ENCODE peak calls at places on chromosome 10, in nine cellular contexts. M, Y, B, G, C, V, U, E and D are unnamed samples.

GRCh38 chr10:128210215-128211063 is 84.2 kb upstream of the MKI67 start:
- DNase-seq in M (peak), Y (peak), B (no peak), G (peak), C (peak), V (no peak), U (peak), E (peak), D (peak)

GRCh38 chr10:3778708-3779108 is 6.3 kb downstream of the KLF6 start:
- DNase-seq in M (peak), Y (no peak), B (no peak), G (no peak), C (no peak), V (no peak), U (no peak), E (no peak), D (no peak)

GRCh38 chr10:93921338-93921737 is 27.6 kb downstream of the SLC35G1 start:
- DNase-seq in M (peak), Y (no peak), B (no peak), G (peak), C (no peak), V (no peak), U (peak), E (peak), D (no peak)

GRCh38 chr10:77768046-77768445 is 130.4 kb upstream of the KCNMA1 start:
- DNase-seq in M (peak), Y (peak), B (no peak), G (no peak), C (no peak), V (no peak), U (no peak), E (no peak), D (no peak)

GRCh38 chr10:119736220-119736619 is 10.4 kb downstream of the INPP5F start:
- DNase-seq in M (no peak), Y (no peak), B (no peak), G (no peak), C (no peak), V (no peak), U (no peak), E (no peak), D (no peak)

GRCh38 chr10:47370878-47371277 is 13.2 kb downstream of the ZNF488 start:
- DNase-seq in M (no peak), Y (no peak), B (no peak), G (no peak), C (no peak), V (no peak), U (no peak), E (no peak), D (no peak)

GRCh38 chr10:88386878-88387773 is 196.0 kb downstream of the RNLS start:
- DNase-seq in M (peak), Y (peak), B (no peak), G (no peak), C (no peak), V (peak), U (peak), E (peak), D (no peak)

GRCh38 chr10:70743430-70743788 is 41.8 kb downstream of the TBATA start:
- DNase-seq in M (no peak), Y (no peak), B (no peak), G (no peak), C (no peak), V (no peak), U (no peak), E (no peak), D (no peak)

GRCh38 chr10:4383683-4384082 is 442.3 kb upstream of the AKR1E2 start:
- DNase-seq in M (no peak), Y (peak), B (no peak), G (no peak), C (no peak), V (no peak), U (no peak), E (no peak), D (no peak)

GRCh38 chr10:70505908-70506307 is 27.3 kb downstream of the PALD1 start:
- DNase-seq in M (no peak), Y (no peak), B (no peak), G (no peak), C (no peak), V (no peak), U (no peak), E (no peak), D (no peak)

GRCh38 chr10:7546365-7546967 is 120.3 kb downstream of the ITIH5 start:
- DNase-seq in M (no peak), Y (no peak), B (no peak), G (no peak), C (no peak), V (no peak), U (no peak), E (no peak), D (no peak)

GRCh38 chr10:101889256-101890210 is 45.9 kb upstream of the KCNIP2 start:
- DNase-seq in M (peak), Y (peak), B (peak), G (peak), C (peak), V (peak), U (peak), E (peak), D (peak)

GRCh38 chr10:64148597-64148996 is 627.4 kb downstream of the REEP3 start:
- DNase-seq in M (no peak), Y (no peak), B (no peak), G (no peak), C (no peak), V (no peak), U (no peak), E (no peak), D (no peak)

GRCh38 chr10:29878492-29878891 is 180.9 kb downstream of the JCAD start:
- DNase-seq in M (no peak), Y (no peak), B (no peak), G (no peak), C (no peak), V (no peak), U (no peak), E (no peak), D (no peak)

GRCh38 chr10:7161484-7162283 is 249.2 kb downstream of the SFMBT2 start:
- DNase-seq in M (no peak), Y (no peak), B (no peak), G (no peak), C (peak), V (no peak), U (no peak), E (no peak), D (no peak)

GRCh38 chr10:84204122-84204521 is 9.8 kb downstream of the CDHR1 start:
- DNase-seq in M (no peak), Y (no peak), B (no peak), G (no peak), C (no peak), V (no peak), U (peak), E (peak), D (no peak)

GRCh38 chr10:102500621-102501149 is 1.8 kb downstream of the ACTR1A start:
- DNase-seq in M (no peak), Y (no peak), B (no peak), G (no peak), C (no peak), V (no peak), U (no peak), E (no peak), D (no peak)

GRCh38 chr10:69172241-69172998 is 7.6 kb upstream of the SUPV3L1 start:
- DNase-seq in M (no peak), Y (peak), B (no peak), G (no peak), C (no peak), V (no peak), U (no peak), E (no peak), D (no peak)

GRCh38 chr10:93123766-93124165 is 50.1 kb downstream of the CYP26A1 start:
- DNase-seq in M (no peak), Y (no peak), B (no peak), G (no peak), C (no peak), V (no peak), U (no peak), E (no peak), D (no peak)

GRCh38 chr10:131983780-131984179 is 2.1 kb upstream of the BNIP3 start:
- DNase-seq in M (peak), Y (peak), B (no peak), G (no peak), C (no peak), V (peak), U (no peak), E (no peak), D (no peak)

GRCh38 chr10:97321032-97321806 is 2.1 kb downstream of the FRAT1 start:
- DNase-seq in M (no peak), Y (no peak), B (peak), G (no peak), C (peak), V (no peak), U (no peak), E (peak), D (no peak)

GRCh38 chr10:133442191-133442966 is 11.4 kb upstream of the SCART1 start:
- DNase-seq in M (no peak), Y (no peak), B (no peak), G (no peak), C (peak), V (no peak), U (no peak), E (no peak), D (no peak)